ENCODE peak calls at places on chromosomes 12 and 14, in nine cellular contexts. F, C, O, P, K, Y, W, N and U are unnamed samples.

GRCh38 chr12:75702477-75703093 is 191.2 kb upstream of the KRR1 start:
- DNase-seq in F (no peak), C (no peak), O (no peak), P (no peak), K (no peak), Y (no peak), W (no peak), N (no peak), U (no peak)

GRCh38 chr12:14972816-14973215 is at the start of gene PDE6H:
- DNase-seq in F (no peak), C (no peak), O (no peak), P (no peak), K (no peak), Y (no peak), W (no peak), N (peak), U (no peak)

GRCh38 chr14:29278301-29278700 is 511.7 kb downstream of the FOXG1 start:
- DNase-seq in F (no peak), C (no peak), O (peak), P (no peak), K (no peak), Y (no peak), W (no peak), N (no peak), U (no peak)

GRCh38 chr12:55847603-55848329 is 5.0 kb upstream of the MMP19 start:
- DNase-seq in F (peak), C (no peak), O (no peak), P (peak), K (peak), Y (peak), W (no peak), N (no peak), U (peak)

GRCh38 chr14:68718033-68718725 is 74.7 kb downstream of the ZFP36L1 start:
- DNase-seq in F (no peak), C (no peak), O (peak), P (no peak), K (no peak), Y (no peak), W (no peak), N (no peak), U (no peak)

GRCh38 chr12:71938728-71939385 is at the start of gene TPH2:
- DNase-seq in F (peak), C (peak), O (peak), P (peak), K (peak), Y (peak), W (peak), N (peak), U (no peak)

GRCh38 chr12:47067176-47067575 is 12.2 kb upstream of the PCED1B start:
- DNase-seq in F (no peak), C (no peak), O (no peak), P (no peak), K (no peak), Y (no peak), W (no peak), N (no peak), U (no peak)

GRCh38 chr12:94276725-94277124 is 128.3 kb downstream of the PLXNC1 start:
- DNase-seq in F (peak), C (no peak), O (no peak), P (no peak), K (no peak), Y (no peak), W (no peak), N (no peak), U (no peak)

GRCh38 chr12:1928439-1929121 is 10.1 kb upstream of the CACNA2D4 start:
- DNase-seq in F (no peak), C (no peak), O (no peak), P (no peak), K (no peak), Y (no peak), W (no peak), N (no peak), U (no peak)

GRCh38 chr14:95043314-95043713 is 114.0 kb downstream of the DICER1 start:
- DNase-seq in F (no peak), C (no peak), O (no peak), P (no peak), K (no peak), Y (no peak), W (no peak), N (no peak), U (no peak)

GRCh38 chr12:27914956-27915355 is 57.6 kb downstream of the PTHLH start:
- DNase-seq in F (no peak), C (peak), O (no peak), P (no peak), K (no peak), Y (no peak), W (no peak), N (no peak), U (no peak)

GRCh38 chr12:40263616-40264409 is 39.0 kb downstream of the LRRK2 start:
- DNase-seq in F (no peak), C (no peak), O (no peak), P (no peak), K (no peak), Y (no peak), W (no peak), N (no peak), U (no peak)

GRCh38 chr14:50964683-50965390 is 20.6 kb upstream of the PYGL start:
- DNase-seq in F (peak), C (no peak), O (no peak), P (no peak), K (no peak), Y (peak), W (no peak), N (no peak), U (peak)

GRCh38 chr12:131162113-131162512 is 208.4 kb downstream of the ADGRD1 start:
- DNase-seq in F (no peak), C (no peak), O (no peak), P (no peak), K (no peak), Y (no peak), W (no peak), N (no peak), U (no peak)

GRCh38 chr12:64946132-64946829 is 121.8 kb downstream of the TBC1D30 start:
- DNase-seq in F (peak), C (no peak), O (no peak), P (peak), K (no peak), Y (peak), W (peak), N (no peak), U (peak)

GRCh38 chr14:27528328-27528727 is 930.5 kb upstream of the NOVA1 start:
- DNase-seq in F (peak), C (no peak), O (no peak), P (no peak), K (no peak), Y (peak), W (no peak), N (peak), U (no peak)

GRCh38 chr14:97490521-97491070 is 693.4 kb downstream of the VRK1 start:
- DNase-seq in F (no peak), C (no peak), O (peak), P (no peak), K (no peak), Y (no peak), W (no peak), N (no peak), U (no peak)

GRCh38 chr14:67815573-67816235 is 686 bp downstream of the ZFYVE26 start:
- DNase-seq in F (peak), C (no peak), O (peak), P (no peak), K (no peak), Y (peak), W (no peak), N (peak), U (no peak)

GRCh38 chr14:80781968-80782367 is 159.6 kb downstream of the CEP128 start:
- DNase-seq in F (peak), C (no peak), O (no peak), P (no peak), K (no peak), Y (peak), W (no peak), N (no peak), U (no peak)

GRCh38 chr12:16348435-16349131 is 1.1 kb downstream of the MGST1 start:
- DNase-seq in F (peak), C (no peak), O (peak), P (no peak), K (no peak), Y (peak), W (no peak), N (peak), U (no peak)

GRCh38 chr12:6041891-6042290 is 82.6 kb downstream of the VWF start:
- DNase-seq in F (peak), C (no peak), O (no peak), P (no peak), K (no peak), Y (no peak), W (no peak), N (no peak), U (no peak)

GRCh38 chr14:68982581-68982980 is 3.5 kb upstream of the ACTN1 start:
- DNase-seq in F (peak), C (no peak), O (no peak), P (no peak), K (peak), Y (peak), W (no peak), N (no peak), U (no peak)

GRCh38 chr12:120760349-120761245 is 35.0 kb downstream of the ACADS start:
- DNase-seq in F (no peak), C (no peak), O (no peak), P (no peak), K (no peak), Y (no peak), W (no peak), N (no peak), U (no peak)

GRCh38 chr12:85322715-85323114 is 42.7 kb downstream of the ALX1 start:
- DNase-seq in F (no peak), C (no peak), O (peak), P (no peak), K (no peak), Y (peak), W (no peak), N (no peak), U (no peak)

GRCh38 chr12:109606261-109607028 is 32.9 kb downstream of the MVK start:
- DNase-seq in F (no peak), C (peak), O (no peak), P (peak), K (no peak), Y (no peak), W (peak), N (peak), U (no peak)

DNA sequence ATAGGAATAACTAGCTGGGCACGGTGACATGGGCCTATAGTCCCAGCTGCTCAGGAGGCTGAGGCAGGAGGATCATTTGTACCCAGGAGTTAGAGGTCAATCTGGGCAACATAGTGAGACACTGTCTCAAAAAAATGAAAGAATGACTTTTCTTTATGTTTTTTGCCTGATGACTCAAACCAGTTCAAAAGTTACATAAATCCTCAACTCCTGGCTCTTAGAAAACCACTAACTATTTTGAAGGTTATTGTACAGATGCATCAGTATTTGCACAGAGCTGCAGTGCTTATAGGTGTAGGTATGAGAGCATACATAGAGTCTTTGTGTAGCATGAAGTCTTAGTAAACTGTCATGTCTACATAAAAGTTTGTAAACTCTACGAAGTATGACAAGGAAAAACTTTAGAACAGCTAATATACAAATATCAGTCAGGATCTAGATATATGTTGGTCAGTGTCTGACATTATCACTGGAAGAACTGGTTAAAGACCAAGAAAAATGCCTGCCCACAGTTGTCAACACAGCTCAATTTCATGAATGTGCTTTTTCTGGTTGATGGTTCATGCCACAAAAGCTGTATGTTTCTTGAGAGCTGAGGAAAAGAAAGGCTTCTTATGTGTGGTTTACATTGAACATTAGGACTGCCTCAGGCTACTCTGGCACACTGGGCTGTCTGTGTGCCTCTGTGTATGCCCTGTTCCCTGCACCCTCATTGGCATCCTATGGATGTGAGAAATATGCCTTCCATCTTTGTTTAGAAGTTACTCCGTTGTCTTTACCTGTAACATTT is 219.0 kb upstream of the RGS6 start:
- DNase-seq in F (peak), C (no peak), O (no peak), P (no peak), K (no peak), Y (peak), W (peak), N (no peak), U (no peak)
- TF ChIP-seq CTCF in F (no peak), C (no peak), O (no peak), P (no peak), K (no peak), Y (no peak), W (no peak), N (no peak), U (no peak)

GRCh38 chr14:36655963-36656768 is 5.5 kb upstream of the PAX9 start:
- DNase-seq in F (peak), C (peak), O (no peak), P (no peak), K (no peak), Y (no peak), W (peak), N (peak), U (peak)
- TF ChIP-seq CTCF in F (peak), C (peak), O (peak), P (peak), K (peak), Y (peak), W (peak), N (peak), U (peak)

GRCh38 chr12:107894589-107894988 is 120.1 kb downstream of the ASCL4 start:
- DNase-seq in F (peak), C (no peak), O (no peak), P (no peak), K (no peak), Y (peak), W (no peak), N (no peak), U (no peak)

GRCh38 chr12:107895966-107896365 is 121.5 kb downstream of the ASCL4 start:
- DNase-seq in F (no peak), C (no peak), O (no peak), P (no peak), K (no peak), Y (no peak), W (no peak), N (no peak), U (no peak)

DNA sequence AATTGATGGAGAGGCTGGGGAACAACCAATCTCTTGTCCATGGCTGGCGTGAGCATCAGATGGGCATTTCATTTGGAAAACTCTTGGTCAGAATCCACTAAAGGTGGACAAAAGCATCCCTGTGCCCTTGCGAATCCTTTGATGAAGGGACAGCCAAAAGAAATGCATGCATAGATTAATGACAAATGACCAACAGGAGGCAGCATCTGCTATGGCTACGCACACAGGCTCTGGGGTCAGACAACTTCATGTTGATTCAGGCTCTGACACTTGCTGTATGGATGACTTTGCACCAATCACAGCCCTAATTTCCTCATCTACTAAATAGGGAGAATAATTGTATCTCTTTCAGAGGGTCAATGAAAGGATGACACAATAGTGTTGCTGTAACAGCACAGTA is 117.5 kb downstream of the ASCL4 start:
- DNase-seq in F (peak), C (no peak), O (peak), P (no peak), K (no peak), Y (no peak), W (no peak), N (peak), U (no peak)
- TF ChIP-seq CTCF in F (peak), C (no peak), O (peak), P (no peak), K (no peak), Y (no peak), W (peak), N (peak), U (peak)

GRCh38 chr14:52729925-52730707 is at the start of gene STYX:
- DNase-seq in F (peak), C (peak), O (peak), P (peak), K (peak), Y (peak), W (peak), N (peak), U (peak)
- TF ChIP-seq CTCF in F (no peak), C (no peak), O (no peak), P (peak), K (peak), Y (no peak), W (no peak), N (peak), U (no peak)

DNA sequence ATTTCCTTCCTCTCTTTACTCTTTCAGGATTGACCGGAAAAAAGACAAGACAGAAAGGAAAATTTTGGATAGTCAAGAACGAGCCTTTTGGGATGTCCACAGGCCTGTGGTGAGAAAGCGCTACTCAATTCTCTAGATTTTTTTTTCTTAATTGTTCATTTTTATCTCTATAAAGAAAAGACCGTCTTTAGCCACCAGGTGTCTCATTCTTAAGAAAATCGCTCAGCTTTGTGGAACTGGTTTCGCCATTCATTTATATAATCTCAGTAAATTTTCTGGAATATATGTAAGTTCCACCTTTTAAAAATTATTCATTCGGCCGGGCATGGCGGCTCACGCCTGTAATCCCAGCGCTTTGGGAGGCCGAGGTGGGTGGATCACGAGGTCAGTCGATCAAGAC is 421.1 kb downstream of the DPF3 start:
- DNase-seq in F (no peak), C (no peak), O (no peak), P (no peak), K (no peak), Y (no peak), W (no peak), N (no peak), U (no peak)
- TF ChIP-seq CTCF in F (no peak), C (peak), O (no peak), P (no peak), K (no peak), Y (no peak), W (peak), N (peak), U (no peak)

GRCh38 chr14:75147423-75148071 is 20.7 kb upstream of the NEK9 start:
- DNase-seq in F (peak), C (peak), O (no peak), P (peak), K (peak), Y (peak), W (peak), N (peak), U (peak)
- TF ChIP-seq CTCF in F (peak), C (no peak), O (no peak), P (peak), K (peak), Y (peak), W (peak), N (peak), U (peak)

DNA sequence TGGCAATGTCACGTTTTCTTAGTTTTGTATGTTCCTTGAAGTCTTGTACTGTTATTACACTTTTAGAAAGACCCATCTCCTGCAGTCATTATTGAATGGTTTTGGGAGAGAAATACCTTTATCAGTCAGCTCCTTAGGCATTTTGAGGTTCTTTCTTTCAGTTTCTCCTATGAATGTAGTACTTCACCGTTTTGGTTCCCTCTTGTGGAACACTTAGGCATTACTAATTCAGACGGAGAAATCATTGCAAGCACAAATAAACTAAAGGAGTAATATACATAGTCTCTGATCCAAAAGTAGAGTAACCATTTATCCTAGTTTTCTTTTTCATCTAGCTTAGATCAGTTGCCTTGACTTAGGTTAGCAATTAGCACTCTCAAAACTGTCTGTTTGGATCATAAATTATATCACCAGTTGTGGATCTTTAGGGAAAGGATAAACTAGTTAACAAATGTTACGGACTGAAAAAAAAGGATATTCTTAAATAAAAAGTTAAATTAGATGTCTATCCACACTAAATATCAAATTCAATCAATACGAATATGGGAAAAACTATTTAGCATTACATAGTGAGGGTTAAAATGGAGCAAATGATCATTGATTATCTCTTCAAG is 1538.3 kb upstream of the SEL1L start:
- DNase-seq in F (peak), C (no peak), O (peak), P (no peak), K (no peak), Y (no peak), W (no peak), N (peak), U (no peak)
- TF ChIP-seq CTCF in F (peak), C (peak), O (peak), P (no peak), K (no peak), Y (no peak), W (peak), N (peak), U (peak)